ENCODE peak calls at places on chromosomes 2 and 18, in six cellular contexts. O, A, R, Y, U and D are unnamed samples. For H3K27me3, the result is how much of the 10 kb centered on the place peaks cover.

GRCh38 chr2:42770288-42771131 is 6.6 kb upstream of the OXER1 start:
- DNase-seq in O (no peak), A (no peak), R (no peak), Y (peak), U (peak), D (no peak)

GRCh38 chr2:145186303-145186702 is 666.4 kb upstream of the ZEB2 start:
- DNase-seq in O (no peak), A (no peak), R (no peak), Y (no peak), U (no peak), D (no peak)

GRCh38 chr2:207216454-207216853 is 50.7 kb upstream of the KLF7 start:
- DNase-seq in O (no peak), A (no peak), R (no peak), Y (no peak), U (no peak), D (no peak)

GRCh38 chr2:46538393-46538792 is 59.0 kb downstream of the TMEM247 start:
- DNase-seq in O (no peak), A (no peak), R (no peak), Y (no peak), U (peak), D (no peak)

GRCh38 chr2:167114018-167114417 is 225.7 kb downstream of the XIRP2 start:
- DNase-seq in O (no peak), A (no peak), R (no peak), Y (no peak), U (no peak), D (no peak)

GRCh38 chr2:953975-954686 is 3.5 kb downstream of the SNTG2 start:
- DNase-seq in O (no peak), A (no peak), R (no peak), Y (no peak), U (no peak), D (no peak)

GRCh38 chr2:171004363-171004762 is 75.3 kb downstream of the GORASP2 start:
- DNase-seq in O (no peak), A (no peak), R (no peak), Y (no peak), U (no peak), D (no peak)

GRCh38 chr2:35298493-35298892 is 1057.1 kb upstream of the CRIM1 start:
- DNase-seq in O (no peak), A (no peak), R (no peak), Y (peak), U (no peak), D (no peak)

GRCh38 chr2:98464772-98465310 is 20.2 kb downstream of the INPP4A start:
- DNase-seq in O (no peak), A (no peak), R (no peak), Y (no peak), U (peak), D (peak)

GRCh38 chr18:75923169-75923568 is 495.7 kb upstream of the SMIM21 start:
- DNase-seq in O (peak), A (no peak), R (no peak), Y (peak), U (no peak), D (peak)
- H3K4me3 ChIP-seq in O (no peak), A (no peak), R (no peak), Y (no peak), U (no peak), D (no peak)

GRCh38 chr2:84879595-84880394 is 1.1 kb downstream of the TRABD2A start:
- DNase-seq in O (no peak), A (peak), R (no peak), Y (no peak), U (no peak), D (peak)

GRCh38 chr2:84880395-84880644 is 564 bp downstream of the TRABD2A start:
- DNase-seq in O (no peak), A (no peak), R (no peak), Y (no peak), U (no peak), D (no peak)

GRCh38 chr2:84882415-84882738 is 1.5 kb upstream of the TRABD2A start:
- DNase-seq in O (no peak), A (no peak), R (no peak), Y (no peak), U (no peak), D (no peak)

GRCh38 chr2:84881581-84882414 is 914 bp upstream of the TRABD2A start:
- DNase-seq in O (peak), A (peak), R (peak), Y (peak), U (peak), D (peak)

GRCh38 chr2:84880645-84881521 is at the start of gene TRABD2A:
- DNase-seq in O (no peak), A (peak), R (no peak), Y (peak), U (peak), D (peak)
- H3K27me3 ChIP-seq in O (half or more), A (under half), R (under half), Y (under half), U (under half), D (under half)

GRCh38 chr2:179049546-179050311 is at the start of gene CCDC141:
- DNase-seq in O (no peak), A (no peak), R (peak), Y (no peak), U (peak), D (peak)
- H3K4me3 ChIP-seq in O (peak), A (peak), R (peak), Y (peak), U (no peak), D (no peak)

DNA sequence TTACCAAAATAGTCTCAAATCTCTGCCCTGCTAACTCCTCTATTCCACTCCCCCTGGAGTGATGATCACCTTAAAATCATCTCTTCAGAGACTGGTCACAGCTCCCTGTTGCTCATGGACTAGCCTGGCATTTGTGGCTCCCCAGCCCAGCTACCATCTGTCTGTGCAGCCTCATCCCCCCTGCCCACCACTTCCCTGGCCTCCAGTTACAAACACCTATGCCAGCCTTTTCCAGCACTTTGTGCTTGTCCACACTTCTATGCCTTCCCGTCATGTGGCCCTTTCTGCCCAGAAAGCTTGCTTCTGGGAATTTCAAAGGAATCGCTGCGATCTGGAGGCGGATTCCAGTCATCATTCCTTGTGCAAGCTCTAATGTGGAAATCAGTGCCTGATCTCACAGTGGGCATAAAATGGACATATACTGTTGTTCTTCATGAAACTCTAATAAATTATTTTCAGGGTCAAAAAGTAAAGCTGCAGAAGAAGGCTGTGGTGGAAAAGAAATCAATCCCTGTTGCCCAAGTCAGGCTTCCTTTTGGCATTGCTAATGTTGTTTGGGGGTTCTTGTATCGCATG is 19.4 kb downstream of the PLB1 start:
- DNase-seq in O (no peak), A (no peak), R (no peak), Y (no peak), U (no peak), D (no peak)
- H3K27me3 ChIP-seq in O (under half), A (under half), R (under half), Y (under half), U (under half), D (under half)

DNA sequence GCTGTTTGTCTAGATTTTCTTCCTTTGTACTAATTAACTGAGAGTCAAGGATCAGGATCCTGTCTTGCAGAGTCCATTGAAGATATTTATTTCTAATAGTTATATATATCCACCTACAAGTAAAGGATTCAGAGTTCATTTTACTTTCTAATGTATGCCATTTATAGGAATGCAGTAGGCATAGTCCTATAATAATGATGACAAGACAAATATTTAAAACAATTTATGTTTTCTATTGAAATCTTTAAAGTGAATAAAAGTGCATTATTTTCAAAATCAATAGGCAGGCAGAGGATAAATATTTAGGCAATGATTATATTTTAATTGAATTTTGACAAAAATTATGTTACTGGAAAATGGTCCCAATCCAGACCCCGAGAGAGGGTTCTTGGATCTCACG is 1430.8 kb upstream of the NXPH2 start:
- DNase-seq in O (no peak), A (no peak), R (no peak), Y (no peak), U (no peak), D (no peak)
- H3K4me3 ChIP-seq in O (no peak), A (no peak), R (no peak), Y (no peak), U (no peak), D (no peak)

GRCh38 chr18:59303656-59304055 is 14.8 kb downstream of the CPLX4 start:
- DNase-seq in O (no peak), A (no peak), R (no peak), Y (no peak), U (no peak), D (no peak)
- H3K27me3 ChIP-seq in O (half or more), A (under half), R (under half), Y (under half), U (under half), D (under half)

GRCh38 chr2:121530210-121530562 is 494 bp upstream of the RNU4ATAC start:
- DNase-seq in O (peak), A (no peak), R (peak), Y (peak), U (no peak), D (peak)
- H3K4me3 ChIP-seq in O (peak), A (peak), R (peak), Y (peak), U (peak), D (peak)

DNA sequence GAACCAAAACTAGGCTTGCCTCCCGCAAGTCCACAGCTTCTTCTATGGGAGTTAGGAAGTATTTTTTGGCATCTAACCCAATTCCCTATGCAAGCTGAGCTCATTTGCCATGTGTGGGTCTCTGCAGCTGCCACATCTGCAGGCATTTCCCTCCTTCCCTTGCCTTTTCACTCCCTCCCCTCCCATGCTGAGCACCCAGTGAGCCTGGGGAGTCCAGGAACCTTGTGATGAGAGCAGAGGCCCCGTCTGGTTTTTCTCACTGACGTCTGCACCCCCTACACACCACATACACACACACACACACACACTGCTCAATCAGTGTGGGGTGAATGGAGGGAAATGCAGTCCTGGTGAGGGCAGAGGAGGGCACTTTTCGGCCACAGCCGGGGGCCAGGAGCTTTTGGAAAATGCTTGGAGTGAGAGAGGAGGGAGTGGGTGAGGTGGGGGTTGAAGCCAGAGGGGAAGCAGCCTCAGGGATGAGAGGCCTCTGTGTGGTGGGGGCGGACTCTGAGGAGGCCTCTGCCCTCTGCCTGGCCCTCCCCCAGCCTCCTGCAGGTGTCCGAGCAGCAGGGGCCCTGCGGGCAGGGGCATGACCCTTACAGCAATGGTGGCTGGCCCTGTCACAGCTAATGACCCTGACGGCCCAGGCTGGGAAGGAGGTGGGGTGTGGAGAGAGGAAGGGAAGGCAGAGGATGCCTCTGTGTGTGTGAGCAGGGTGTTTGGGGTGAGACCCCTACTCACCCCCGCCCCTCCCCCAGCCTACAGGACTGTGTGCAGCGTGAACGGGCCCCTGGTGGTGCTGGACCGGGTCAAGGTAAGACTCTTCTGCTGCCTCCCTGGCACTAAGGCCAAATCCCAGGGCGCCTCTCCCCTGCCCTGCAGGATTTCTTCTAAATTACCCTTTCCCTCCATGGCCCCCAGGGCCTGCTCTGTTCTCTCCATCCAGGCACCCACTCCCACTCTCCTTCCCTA is 7.5 kb downstream of the ATP6V1B1 start:
- DNase-seq in O (no peak), A (no peak), R (no peak), Y (no peak), U (no peak), D (no peak)
- H3K27me3 ChIP-seq in O (half or more), A (under half), R (under half), Y (under half), U (under half), D (under half)

DNA sequence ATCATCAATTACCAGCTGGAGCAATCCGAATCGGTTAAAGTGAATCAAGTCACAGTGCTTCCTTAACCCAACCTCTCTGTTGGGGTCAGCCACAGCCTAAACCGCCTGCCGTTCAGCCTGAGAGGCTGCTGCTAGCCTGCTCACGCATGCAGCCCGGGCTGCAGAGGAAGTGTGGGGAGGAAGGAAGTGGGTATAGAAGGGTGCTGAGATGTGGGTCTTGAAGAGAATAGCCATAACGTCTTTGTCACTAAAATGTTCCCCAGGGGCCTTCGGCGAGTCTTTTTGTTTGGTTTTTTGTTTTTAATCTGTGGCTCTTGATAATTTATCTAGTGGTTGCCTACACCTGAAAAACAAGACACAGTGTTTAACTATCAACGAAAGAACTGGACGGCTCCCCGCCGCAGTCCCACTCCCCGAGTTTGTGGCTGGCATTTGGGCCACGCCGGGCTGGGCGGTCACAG is 496 bp upstream of the ITGA4 start:
- DNase-seq in O (peak), A (peak), R (no peak), Y (peak), U (peak), D (peak)
- H3K4me3 ChIP-seq in O (peak), A (peak), R (no peak), Y (peak), U (peak), D (peak)

GRCh38 chr2:136297312-136297711 is 179.4 kb upstream of the CXCR4 start:
- DNase-seq in O (no peak), A (no peak), R (no peak), Y (no peak), U (no peak), D (no peak)
- H3K27me3 ChIP-seq in O (under half), A (under half), R (under half), Y (under half), U (under half), D (under half)